ENCODE peak calls at places on chromosomes 6 and 20, in ten cellular contexts. One of them, this sample, is unnamed.

GRCh38 chr6:31829633-31830492 is 2.3 kb downstream of the HSPA1B start:
- DNase-seq in spleen: peak
- DNase-seq in mammary epithelial cell: peak
- DNase-seq in RWPE1: no peak
- DNase-seq in astrocyte of the cerebellum: no peak
- DNase-seq in GM12864: no peak
- DNase-seq in dorsolateral prefrontal cortex: peak
- DNase-seq in GM13977: no peak
- DNase-seq in osteoblast: peak
- DNase-seq in tibial artery: no peak
- DNase-seq in this sample: no peak

GRCh38 chr20:35117148-35117547 is 24.5 kb upstream of the TRPC4AP start:
- DNase-seq in astrocyte of the cerebellum: no peak
- DNase-seq in osteoblast: peak
- DNase-seq in spleen: no peak
- DNase-seq in mammary epithelial cell: no peak
- DNase-seq in GM13977: no peak
- DNase-seq in tibial artery: no peak
- DNase-seq in RWPE1: no peak
- DNase-seq in GM12864: no peak
- DNase-seq in dorsolateral prefrontal cortex: no peak
- DNase-seq in this sample: no peak

GRCh38 chr6:25641940-25642666 is 9.9 kb upstream of the SCGN start:
- DNase-seq in tibial artery: no peak
- DNase-seq in osteoblast: no peak
- DNase-seq in mammary epithelial cell: no peak
- DNase-seq in RWPE1: no peak
- DNase-seq in GM12864: no peak
- DNase-seq in spleen: no peak
- DNase-seq in astrocyte of the cerebellum: no peak
- DNase-seq in dorsolateral prefrontal cortex: no peak
- DNase-seq in GM13977: no peak
- DNase-seq in this sample: no peak

GRCh38 chr20:62203378-62204030 is 16.6 kb downstream of the HRH3 start:
- DNase-seq in dorsolateral prefrontal cortex: no peak
- DNase-seq in GM13977: no peak
- DNase-seq in astrocyte of the cerebellum: no peak
- DNase-seq in tibial artery: no peak
- DNase-seq in GM12864: no peak
- DNase-seq in mammary epithelial cell: no peak
- DNase-seq in RWPE1: no peak
- DNase-seq in osteoblast: peak
- DNase-seq in spleen: peak
- DNase-seq in this sample: no peak

GRCh38 chr20:39897058-39897457 is 792.0 kb downstream of the MAFB start:
- DNase-seq in tibial artery: no peak
- DNase-seq in RWPE1: no peak
- DNase-seq in dorsolateral prefrontal cortex: no peak
- DNase-seq in GM12864: no peak
- DNase-seq in GM13977: no peak
- DNase-seq in mammary epithelial cell: peak
- DNase-seq in osteoblast: peak
- DNase-seq in astrocyte of the cerebellum: peak
- DNase-seq in spleen: no peak
- DNase-seq in this sample: no peak

GRCh38 chr6:157461000-157461915 is 80.3 kb downstream of the ZDHHC14 start:
- DNase-seq in astrocyte of the cerebellum: peak
- DNase-seq in tibial artery: no peak
- DNase-seq in GM12864: peak
- DNase-seq in dorsolateral prefrontal cortex: no peak
- DNase-seq in spleen: no peak
- DNase-seq in RWPE1: no peak
- DNase-seq in osteoblast: peak
- DNase-seq in GM13977: peak
- DNase-seq in mammary epithelial cell: no peak
- DNase-seq in this sample: no peak

GRCh38 chr20:53609501-53610445 is 16.1 kb upstream of the ZNF217 start:
- DNase-seq in osteoblast: no peak
- DNase-seq in tibial artery: peak
- DNase-seq in GM13977: no peak
- DNase-seq in RWPE1: no peak
- DNase-seq in GM12864: no peak
- DNase-seq in dorsolateral prefrontal cortex: no peak
- DNase-seq in spleen: peak
- DNase-seq in astrocyte of the cerebellum: no peak
- DNase-seq in mammary epithelial cell: no peak
- DNase-seq in this sample: no peak

GRCh38 chr20:48649104-48649626 is 178.6 kb downstream of the PREX1 start:
- DNase-seq in GM12864: no peak
- DNase-seq in RWPE1: no peak
- DNase-seq in spleen: peak
- DNase-seq in mammary epithelial cell: no peak
- DNase-seq in astrocyte of the cerebellum: no peak
- DNase-seq in GM13977: no peak
- DNase-seq in dorsolateral prefrontal cortex: no peak
- DNase-seq in tibial artery: no peak
- DNase-seq in osteoblast: no peak
- DNase-seq in this sample: no peak

GRCh38 chr6:153814136-153814535 is 224.9 kb upstream of the OPRM1 start:
- DNase-seq in astrocyte of the cerebellum: no peak
- DNase-seq in spleen: no peak
- DNase-seq in RWPE1: no peak
- DNase-seq in mammary epithelial cell: no peak
- DNase-seq in GM13977: no peak
- DNase-seq in dorsolateral prefrontal cortex: no peak
- DNase-seq in GM12864: no peak
- DNase-seq in osteoblast: no peak
- DNase-seq in tibial artery: no peak
- DNase-seq in this sample: no peak

GRCh38 chr6:144659202-144659731 is 374.1 kb downstream of the UTRN start:
- DNase-seq in osteoblast: peak
- DNase-seq in RWPE1: no peak
- DNase-seq in GM12864: peak
- DNase-seq in dorsolateral prefrontal cortex: no peak
- DNase-seq in tibial artery: no peak
- DNase-seq in spleen: no peak
- DNase-seq in GM13977: no peak
- DNase-seq in mammary epithelial cell: no peak
- DNase-seq in astrocyte of the cerebellum: no peak
- DNase-seq in this sample: no peak

GRCh38 chr20:37988555-37988954 is 44.7 kb downstream of the TTI1 start:
- DNase-seq in astrocyte of the cerebellum: no peak
- DNase-seq in spleen: no peak
- DNase-seq in osteoblast: no peak
- DNase-seq in RWPE1: no peak
- DNase-seq in mammary epithelial cell: no peak
- DNase-seq in dorsolateral prefrontal cortex: no peak
- DNase-seq in GM12864: no peak
- DNase-seq in tibial artery: no peak
- DNase-seq in GM13977: no peak
- DNase-seq in this sample: no peak

GRCh38 chr6:169383265-169383664 is 129.6 kb upstream of the THBS2 start:
- DNase-seq in GM12864: no peak
- DNase-seq in mammary epithelial cell: no peak
- DNase-seq in spleen: no peak
- DNase-seq in RWPE1: no peak
- DNase-seq in GM13977: no peak
- DNase-seq in osteoblast: no peak
- DNase-seq in dorsolateral prefrontal cortex: no peak
- DNase-seq in tibial artery: no peak
- DNase-seq in astrocyte of the cerebellum: no peak
- DNase-seq in this sample: no peak

GRCh38 chr6:77040566-77041195 is 422.6 kb downstream of the HTR1B start:
- DNase-seq in spleen: no peak
- DNase-seq in astrocyte of the cerebellum: no peak
- DNase-seq in dorsolateral prefrontal cortex: no peak
- DNase-seq in mammary epithelial cell: peak
- DNase-seq in GM12864: no peak
- DNase-seq in tibial artery: no peak
- DNase-seq in RWPE1: peak
- DNase-seq in osteoblast: no peak
- DNase-seq in GM13977: no peak
- DNase-seq in this sample: no peak

GRCh38 chr6:165811512-165811911 is 148.5 kb upstream of the PDE10A start:
- DNase-seq in RWPE1: no peak
- DNase-seq in mammary epithelial cell: no peak
- DNase-seq in GM12864: no peak
- DNase-seq in astrocyte of the cerebellum: no peak
- DNase-seq in spleen: peak
- DNase-seq in osteoblast: no peak
- DNase-seq in dorsolateral prefrontal cortex: no peak
- DNase-seq in GM13977: no peak
- DNase-seq in tibial artery: no peak
- DNase-seq in this sample: peak

GRCh38 chr6:156164701-156165454 is 612.3 kb upstream of the ARID1B start:
- DNase-seq in tibial artery: no peak
- DNase-seq in spleen: no peak
- DNase-seq in GM13977: no peak
- DNase-seq in osteoblast: no peak
- DNase-seq in dorsolateral prefrontal cortex: no peak
- DNase-seq in mammary epithelial cell: no peak
- DNase-seq in RWPE1: no peak
- DNase-seq in GM12864: no peak
- DNase-seq in astrocyte of the cerebellum: no peak
- DNase-seq in this sample: no peak

GRCh38 chr6:3351105-3351676 is 92.4 kb downstream of the PSMG4 start:
- DNase-seq in spleen: no peak
- DNase-seq in GM12864: no peak
- DNase-seq in osteoblast: no peak
- DNase-seq in GM13977: no peak
- DNase-seq in astrocyte of the cerebellum: no peak
- DNase-seq in RWPE1: no peak
- DNase-seq in mammary epithelial cell: no peak
- DNase-seq in dorsolateral prefrontal cortex: no peak
- DNase-seq in tibial artery: no peak
- DNase-seq in this sample: no peak

GRCh38 chr6:13278991-13279390 is 49.3 kb downstream of the TBC1D7 start:
- DNase-seq in GM12864: no peak
- DNase-seq in tibial artery: no peak
- DNase-seq in osteoblast: no peak
- DNase-seq in astrocyte of the cerebellum: no peak
- DNase-seq in dorsolateral prefrontal cortex: no peak
- DNase-seq in spleen: no peak
- DNase-seq in GM13977: no peak
- DNase-seq in RWPE1: no peak
- DNase-seq in mammary epithelial cell: no peak
- DNase-seq in this sample: no peak

GRCh38 chr6:100001915-100002388 is 7.9 kb upstream of the MCHR2 start:
- DNase-seq in astrocyte of the cerebellum: peak
- DNase-seq in RWPE1: peak
- DNase-seq in GM13977: peak
- DNase-seq in mammary epithelial cell: peak
- DNase-seq in dorsolateral prefrontal cortex: peak
- DNase-seq in osteoblast: peak
- DNase-seq in spleen: no peak
- DNase-seq in GM12864: peak
- DNase-seq in tibial artery: peak
- DNase-seq in this sample: no peak

GRCh38 chr6:33414592-33415271 is 3.2 kb downstream of the CUTA start:
- DNase-seq in RWPE1: no peak
- DNase-seq in osteoblast: peak
- DNase-seq in tibial artery: no peak
- DNase-seq in GM12864: no peak
- DNase-seq in astrocyte of the cerebellum: no peak
- DNase-seq in dorsolateral prefrontal cortex: no peak
- DNase-seq in mammary epithelial cell: no peak
- DNase-seq in spleen: peak
- DNase-seq in GM13977: no peak
- DNase-seq in this sample: no peak
- TF ChIP-seq CTCF in RWPE1: no peak
- TF ChIP-seq CTCF in osteoblast: peak
- TF ChIP-seq CTCF in tibial artery: no peak
- TF ChIP-seq CTCF in GM12864: peak
- TF ChIP-seq CTCF in astrocyte of the cerebellum: peak
- TF ChIP-seq CTCF in dorsolateral prefrontal cortex: no peak
- TF ChIP-seq CTCF in mammary epithelial cell: peak
- TF ChIP-seq CTCF in spleen: no peak
- TF ChIP-seq CTCF in GM13977: peak
- TF ChIP-seq CTCF in this sample: peak

DNA sequence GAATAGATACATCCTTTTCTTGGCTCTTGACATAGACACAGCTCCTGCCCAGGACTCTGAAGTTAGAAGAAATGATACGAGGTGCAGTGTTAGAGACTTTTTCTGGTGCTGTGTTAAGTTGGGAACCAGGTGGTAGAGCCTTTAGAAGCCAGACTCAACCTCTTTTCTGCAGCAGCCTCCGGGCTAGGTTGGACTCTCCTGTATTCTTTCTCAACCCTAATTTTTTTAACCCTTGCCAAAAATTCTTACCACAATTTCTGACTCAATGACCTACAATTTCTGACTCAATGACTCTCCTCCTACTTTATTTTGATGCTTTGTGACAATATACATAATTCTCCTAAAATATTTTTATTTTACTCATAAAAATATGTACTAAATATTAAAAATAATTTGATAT is 127.4 kb upstream of the PRL start:
- DNase-seq in GM12864: no peak
- DNase-seq in tibial artery: no peak
- DNase-seq in RWPE1: no peak
- DNase-seq in mammary epithelial cell: peak
- DNase-seq in astrocyte of the cerebellum: no peak
- DNase-seq in dorsolateral prefrontal cortex: no peak
- DNase-seq in osteoblast: no peak
- DNase-seq in GM13977: no peak
- DNase-seq in spleen: no peak
- DNase-seq in this sample: no peak
- TF ChIP-seq CTCF in GM12864: no peak
- TF ChIP-seq CTCF in tibial artery: no peak
- TF ChIP-seq CTCF in RWPE1: no peak
- TF ChIP-seq CTCF in mammary epithelial cell: no peak
- TF ChIP-seq CTCF in astrocyte of the cerebellum: no peak
- TF ChIP-seq CTCF in dorsolateral prefrontal cortex: no peak
- TF ChIP-seq CTCF in osteoblast: no peak
- TF ChIP-seq CTCF in GM13977: no peak
- TF ChIP-seq CTCF in spleen: no peak
- TF ChIP-seq CTCF in this sample: no peak

GRCh38 chr6:163579880-163580295 is 165.4 kb downstream of the QKI start:
- DNase-seq in mammary epithelial cell: peak
- DNase-seq in spleen: no peak
- DNase-seq in astrocyte of the cerebellum: no peak
- DNase-seq in RWPE1: no peak
- DNase-seq in GM13977: no peak
- DNase-seq in GM12864: no peak
- DNase-seq in tibial artery: no peak
- DNase-seq in osteoblast: peak
- DNase-seq in dorsolateral prefrontal cortex: no peak
- DNase-seq in this sample: no peak
- TF ChIP-seq CTCF in mammary epithelial cell: no peak
- TF ChIP-seq CTCF in spleen: no peak
- TF ChIP-seq CTCF in astrocyte of the cerebellum: peak
- TF ChIP-seq CTCF in RWPE1: peak
- TF ChIP-seq CTCF in GM13977: no peak
- TF ChIP-seq CTCF in GM12864: no peak
- TF ChIP-seq CTCF in tibial artery: no peak
- TF ChIP-seq CTCF in osteoblast: peak
- TF ChIP-seq CTCF in dorsolateral prefrontal cortex: no peak
- TF ChIP-seq CTCF in this sample: no peak

DNA sequence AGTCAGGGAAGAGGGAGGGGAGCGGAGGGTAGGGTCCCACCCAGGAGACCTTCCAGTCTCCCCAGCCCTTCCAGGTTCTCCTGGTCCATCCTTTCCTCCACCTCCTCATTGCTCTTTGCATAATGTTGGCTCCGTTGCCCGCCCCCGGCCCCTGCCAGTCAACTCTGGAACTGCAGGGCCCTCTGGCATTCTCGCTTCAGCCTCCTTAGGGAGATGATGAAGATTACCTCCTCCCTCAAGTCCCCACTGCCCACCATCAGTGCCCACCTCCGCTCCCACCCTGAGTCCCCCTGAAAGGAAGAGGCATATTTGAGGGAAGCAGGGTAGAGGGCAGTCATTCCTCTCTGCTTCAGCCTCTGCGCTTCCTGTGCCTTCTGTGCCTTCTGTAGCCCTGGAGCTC is 8.5 kb downstream of the TMEM63B start:
- DNase-seq in dorsolateral prefrontal cortex: no peak
- DNase-seq in RWPE1: no peak
- DNase-seq in GM13977: no peak
- DNase-seq in spleen: peak
- DNase-seq in tibial artery: no peak
- DNase-seq in GM12864: no peak
- DNase-seq in osteoblast: no peak
- DNase-seq in mammary epithelial cell: no peak
- DNase-seq in astrocyte of the cerebellum: no peak
- DNase-seq in this sample: no peak
- TF ChIP-seq CTCF in dorsolateral prefrontal cortex: no peak
- TF ChIP-seq CTCF in RWPE1: no peak
- TF ChIP-seq CTCF in GM13977: no peak
- TF ChIP-seq CTCF in spleen: no peak
- TF ChIP-seq CTCF in tibial artery: no peak
- TF ChIP-seq CTCF in GM12864: no peak
- TF ChIP-seq CTCF in osteoblast: peak
- TF ChIP-seq CTCF in mammary epithelial cell: no peak
- TF ChIP-seq CTCF in astrocyte of the cerebellum: peak
- TF ChIP-seq CTCF in this sample: no peak

This sample was measured in osteocyte.